ENCODE peak calls at places on chromosomes 1 and 21, in eight cellular contexts. G is activated gamma-delta T cell treated with Interleukin-2 at 50 U/mL for 16 hours; D is NAMALWA; K is midbrain; M is cardiac fibroblast; C is naive thymus-derived CD4-positive, alpha-beta T cell; Z is colonic mucosa; A is uterus. U is an unnamed sample.

GRCh38 chr1:39061951-39062350 is 35.8 kb downstream of the NDUFS5 start:
- DNase-seq in G (no peak), D (no peak), K (no peak), M (peak; percentile 52), C (no peak), Z (no peak), A (no peak), U (no peak)

GRCh38 chr1:168287237-168287664 is 6.6 kb downstream of the TBX19 start:
- DNase-seq in G (no peak), D (no peak), K (no peak), M (peak; percentile 74), C (no peak), Z (no peak), A (no peak), U (peak; percentile 17)

GRCh38 chr1:204670152-204670927 is 15.2 kb downstream of the LRRN2 start:
- DNase-seq in G (no peak), D (no peak), K (no peak), M (peak; percentile 53), C (no peak), Z (no peak), A (no peak), U (no peak)

GRCh38 chr1:58576727-58577675 is at the start of gene TACSTD2:
- DNase-seq in G (no peak), D (no peak), K (no peak), M (no peak), C (peak; percentile 8), Z (peak; percentile 58), A (no peak), U (no peak)

GRCh38 chr1:4837752-4838151 is 183.3 kb downstream of the AJAP1 start:
- DNase-seq in G (no peak), D (no peak), K (no peak), M (no peak), C (no peak), Z (no peak), A (no peak), U (no peak)

GRCh38 chr1:1907098-1907736 is 7.8 kb upstream of the CALML6 start:
- DNase-seq in G (no peak), D (peak; percentile 99), K (no peak), M (peak; percentile 55), C (no peak), Z (peak; percentile 32), A (no peak), U (no peak)

GRCh38 chr1:155454096-155454495 is 108.5 kb downstream of the ASH1L start:
- DNase-seq in G (no peak), D (no peak), K (no peak), M (peak; percentile 58), C (no peak), Z (no peak), A (no peak), U (no peak)

GRCh38 chr1:21255284-21255942 is 34.9 kb downstream of the ECE1 start:
- DNase-seq in G (peak; percentile 83), D (peak; percentile 87), K (peak; percentile 93), M (peak; percentile 88), C (peak; percentile 74), Z (peak; percentile 94), A (peak; percentile 91), U (peak; percentile 63)

GRCh38 chr21:41166947-41167346 is 1.0 kb upstream of the BACE2 start:
- DNase-seq in G (no peak), D (no peak), K (no peak), M (no peak), C (no peak), Z (peak; percentile 42), A (peak; percentile 59), U (no peak)

GRCh38 chr1:93965888-93966287 is 56.7 kb upstream of the GCLM start:
- DNase-seq in G (no peak), D (no peak), K (no peak), M (peak; percentile 12), C (no peak), Z (no peak), A (no peak), U (no peak)

GRCh38 chr1:31573261-31573660 is 3.1 kb upstream of the TINAGL1 start:
- DNase-seq in G (no peak), D (no peak), K (no peak), M (no peak), C (no peak), Z (peak; percentile 20), A (no peak), U (no peak)

GRCh38 chr1:117658676-117659075 is 52.8 kb downstream of the TENT5C start:
- DNase-seq in G (peak; percentile 68), D (no peak), K (no peak), M (no peak), C (peak; percentile 28), Z (no peak), A (no peak), U (peak; percentile 94)

GRCh38 chr1:83052865-83053264 is 946.1 kb downstream of the TTLL7 start:
- DNase-seq in G (no peak), D (no peak), K (no peak), M (no peak), C (no peak), Z (no peak), A (no peak), U (no peak)

GRCh38 chr1:200755456-200755855 is 16.8 kb downstream of the CAMSAP2 start:
- DNase-seq in G (no peak), D (no peak), K (no peak), M (no peak), C (no peak), Z (no peak), A (no peak), U (no peak)

GRCh38 chr1:116817582-116818064 is 63.4 kb downstream of the CD2 start:
- DNase-seq in G (peak; percentile 73), D (peak; percentile 66), K (no peak), M (peak; percentile 41), C (peak; percentile 43), Z (peak; percentile 52), A (no peak), U (peak; percentile 87)

GRCh38 chr1:217091601-217092000 is 368.4 kb upstream of the ESRRG start:
- DNase-seq in G (no peak), D (no peak), K (no peak), M (no peak), C (no peak), Z (no peak), A (no peak), U (no peak)

GRCh38 chr1:15185617-15186016 is 32.1 kb downstream of the TMEM51 start:
- DNase-seq in G (no peak), D (no peak), K (no peak), M (no peak), C (no peak), Z (no peak), A (no peak), U (no peak)

GRCh38 chr1:158169105-158169504 is 11.6 kb upstream of the CD1D start:
- DNase-seq in G (no peak), D (peak; percentile 26), K (no peak), M (no peak), C (no peak), Z (no peak), A (no peak), U (no peak)

GRCh38 chr1:3023994-3024393 is 2.7 kb downstream of the ACTRT2 start:
- DNase-seq in G (no peak), D (peak; percentile 69), K (no peak), M (no peak), C (no peak), Z (no peak), A (no peak), U (no peak)

GRCh38 chr1:24047101-24047459 is 64.9 kb downstream of the MYOM3 start:
- DNase-seq in G (no peak), D (no peak), K (no peak), M (peak; percentile 78), C (no peak), Z (peak; percentile 42), A (peak; percentile 77), U (no peak)

GRCh38 chr1:171405391-171405714 is 80.0 kb upstream of the PRRC2C start:
- DNase-seq in G (no peak), D (no peak), K (no peak), M (no peak), C (no peak), Z (no peak), A (no peak), U (no peak)

GRCh38 chr1:70910013-70910412 is 137.6 kb downstream of the PTGER3 start:
- DNase-seq in G (no peak), D (no peak), K (no peak), M (no peak), C (no peak), Z (no peak), A (no peak), U (peak; percentile 85)

GRCh38 chr1:98949606-98950005 is 55.1 kb downstream of the PLPPR5 start:
- DNase-seq in G (no peak), D (no peak), K (no peak), M (no peak), C (no peak), Z (no peak), A (no peak), U (no peak)

GRCh38 chr1:3105167-3105863 is 36.3 kb downstream of the PRDM16 start:
- DNase-seq in G (no peak), D (no peak), K (peak; percentile 42), M (no peak), C (no peak), Z (no peak), A (no peak), U (no peak)

GRCh38 chr1:166974647-166975345 is 544 bp downstream of the ILDR2 start:
- DNase-seq in G (no peak), D (peak; percentile 60), K (peak; percentile 64), M (no peak), C (no peak), Z (no peak), A (no peak), U (no peak)

GRCh38 chr21:45826733-45827692 is 154.6 kb upstream of the COL6A1 start:
- DNase-seq in G (no peak), D (peak; percentile 18), K (no peak), M (no peak), C (no peak), Z (no peak), A (no peak), U (no peak)

GRCh38 chr1:6233376-6233775 is 2.4 kb downstream of the ICMT start:
- DNase-seq in G (no peak), D (no peak), K (no peak), M (no peak), C (no peak), Z (no peak), A (no peak), U (no peak)

GRCh38 chr1:176466514-176466913 is 3.5 kb downstream of the PAPPA2 start:
- DNase-seq in G (no peak), D (peak; percentile 41), K (no peak), M (no peak), C (no peak), Z (no peak), A (no peak), U (peak; percentile 2)

GRCh38 chr1:209042413-209042812 is 541.1 kb upstream of the CAMK1G start:
- DNase-seq in G (no peak), D (no peak), K (no peak), M (no peak), C (no peak), Z (no peak), A (no peak), U (no peak)

GRCh38 chr1:154810571-154810970 is 59.5 kb downstream of the KCNN3 start:
- DNase-seq in G (no peak), D (no peak), K (no peak), M (no peak), C (no peak), Z (no peak), A (no peak), U (no peak)

GRCh38 chr1:109485001-109485400 is 1.3 kb downstream of the ATXN7L2 start:
- DNase-seq in G (no peak), D (no peak), K (no peak), M (no peak), C (no peak), Z (no peak), A (no peak), U (no peak)

GRCh38 chr1:244054247-244054923 is 3.3 kb downstream of the ZBTB18 start:
- DNase-seq in G (no peak), D (no peak), K (peak; percentile 58), M (no peak), C (no peak), Z (no peak), A (no peak), U (no peak)

U was measured in Jurkat, Clone E6-1.